ENCODE peak calls at places on chromosomes 11 and 22, in nine cellular contexts. One of them, this sample, is unnamed.

GRCh38 chr11:66047541-66048365 is 1.2 kb downstream of the GAL3ST3 start:
- DNase-seq in cardiac muscle cell: no peak
- DNase-seq in Peyer's patch: no peak
- DNase-seq in hypothalamus: no peak
- DNase-seq in CD8-positive, alpha-beta memory T cell: no peak
- DNase-seq in IMR-90: no peak
- DNase-seq in stimulated activated naive CD4-positive, alpha-beta T cell: no peak
- DNase-seq in astrocyte of the spinal cord: no peak
- DNase-seq in iPS DF 19.7: no peak
- DNase-seq in this sample: no peak

GRCh38 chr11:87290304-87290922 is 252.7 kb downstream of the TMEM135 start:
- DNase-seq in cardiac muscle cell: peak
- DNase-seq in CD8-positive, alpha-beta memory T cell: peak
- DNase-seq in hypothalamus: peak
- DNase-seq in astrocyte of the spinal cord: peak
- DNase-seq in iPS DF 19.7: peak
- DNase-seq in IMR-90: peak
- DNase-seq in stimulated activated naive CD4-positive, alpha-beta T cell: no peak
- DNase-seq in Peyer's patch: no peak
- DNase-seq in this sample: peak

GRCh38 chr11:61880050-61880449 is 11.3 kb downstream of the FADS3 start:
- DNase-seq in iPS DF 19.7: no peak
- DNase-seq in astrocyte of the spinal cord: no peak
- DNase-seq in IMR-90: no peak
- DNase-seq in CD8-positive, alpha-beta memory T cell: no peak
- DNase-seq in hypothalamus: no peak
- DNase-seq in Peyer's patch: peak
- DNase-seq in cardiac muscle cell: no peak
- DNase-seq in stimulated activated naive CD4-positive, alpha-beta T cell: no peak
- DNase-seq in this sample: no peak

GRCh38 chr11:121024989-121025388 is 1.1 kb downstream of the TBCEL start:
- DNase-seq in Peyer's patch: no peak
- DNase-seq in CD8-positive, alpha-beta memory T cell: peak
- DNase-seq in astrocyte of the spinal cord: no peak
- DNase-seq in iPS DF 19.7: no peak
- DNase-seq in cardiac muscle cell: no peak
- DNase-seq in hypothalamus: no peak
- DNase-seq in IMR-90: peak
- DNase-seq in stimulated activated naive CD4-positive, alpha-beta T cell: no peak
- DNase-seq in this sample: no peak

GRCh38 chr22:29748248-29748893 is 18.4 kb downstream of the ZMAT5 start:
- DNase-seq in IMR-90: no peak
- DNase-seq in cardiac muscle cell: no peak
- DNase-seq in hypothalamus: no peak
- DNase-seq in Peyer's patch: peak
- DNase-seq in CD8-positive, alpha-beta memory T cell: no peak
- DNase-seq in stimulated activated naive CD4-positive, alpha-beta T cell: no peak
- DNase-seq in iPS DF 19.7: no peak
- DNase-seq in astrocyte of the spinal cord: no peak
- DNase-seq in this sample: no peak

GRCh38 chr11:131687291-131688055 is 317.1 kb downstream of the NTM start:
- DNase-seq in hypothalamus: no peak
- DNase-seq in Peyer's patch: no peak
- DNase-seq in astrocyte of the spinal cord: no peak
- DNase-seq in CD8-positive, alpha-beta memory T cell: no peak
- DNase-seq in stimulated activated naive CD4-positive, alpha-beta T cell: no peak
- DNase-seq in IMR-90: no peak
- DNase-seq in cardiac muscle cell: no peak
- DNase-seq in iPS DF 19.7: no peak
- DNase-seq in this sample: no peak

GRCh38 chr11:72300268-72300667 is 56.3 kb upstream of the PHOX2A start:
- DNase-seq in iPS DF 19.7: no peak
- DNase-seq in IMR-90: no peak
- DNase-seq in stimulated activated naive CD4-positive, alpha-beta T cell: no peak
- DNase-seq in cardiac muscle cell: no peak
- DNase-seq in CD8-positive, alpha-beta memory T cell: no peak
- DNase-seq in astrocyte of the spinal cord: no peak
- DNase-seq in hypothalamus: no peak
- DNase-seq in Peyer's patch: no peak
- DNase-seq in this sample: no peak

GRCh38 chr22:30408388-30409101 is 11.7 kb downstream of the SEC14L2 start:
- DNase-seq in cardiac muscle cell: no peak
- DNase-seq in iPS DF 19.7: no peak
- DNase-seq in CD8-positive, alpha-beta memory T cell: no peak
- DNase-seq in stimulated activated naive CD4-positive, alpha-beta T cell: no peak
- DNase-seq in IMR-90: peak
- DNase-seq in astrocyte of the spinal cord: peak
- DNase-seq in hypothalamus: no peak
- DNase-seq in Peyer's patch: no peak
- DNase-seq in this sample: peak

GRCh38 chr22:31952459-31952858 is 8.1 kb downstream of the YWHAH start:
- DNase-seq in hypothalamus: no peak
- DNase-seq in astrocyte of the spinal cord: peak
- DNase-seq in CD8-positive, alpha-beta memory T cell: no peak
- DNase-seq in IMR-90: peak
- DNase-seq in stimulated activated naive CD4-positive, alpha-beta T cell: no peak
- DNase-seq in cardiac muscle cell: peak
- DNase-seq in iPS DF 19.7: no peak
- DNase-seq in Peyer's patch: no peak
- DNase-seq in this sample: peak

GRCh38 chr11:78767409-78767932 is 192.8 kb upstream of the NARS2 start:
- DNase-seq in iPS DF 19.7: no peak
- DNase-seq in Peyer's patch: no peak
- DNase-seq in astrocyte of the spinal cord: no peak
- DNase-seq in cardiac muscle cell: no peak
- DNase-seq in hypothalamus: no peak
- DNase-seq in stimulated activated naive CD4-positive, alpha-beta T cell: no peak
- DNase-seq in IMR-90: peak
- DNase-seq in CD8-positive, alpha-beta memory T cell: no peak
- DNase-seq in this sample: no peak

GRCh38 chr22:29886601-29887000 is 3.6 kb downstream of the MTMR3 start:
- DNase-seq in stimulated activated naive CD4-positive, alpha-beta T cell: no peak
- DNase-seq in IMR-90: no peak
- DNase-seq in CD8-positive, alpha-beta memory T cell: no peak
- DNase-seq in iPS DF 19.7: no peak
- DNase-seq in astrocyte of the spinal cord: no peak
- DNase-seq in hypothalamus: no peak
- DNase-seq in Peyer's patch: no peak
- DNase-seq in cardiac muscle cell: peak
- DNase-seq in this sample: no peak

GRCh38 chr11:17161515-17161914 is 46.3 kb downstream of the PIK3C2A start:
- DNase-seq in CD8-positive, alpha-beta memory T cell: no peak
- DNase-seq in IMR-90: no peak
- DNase-seq in Peyer's patch: no peak
- DNase-seq in iPS DF 19.7: no peak
- DNase-seq in cardiac muscle cell: no peak
- DNase-seq in astrocyte of the spinal cord: no peak
- DNase-seq in hypothalamus: no peak
- DNase-seq in stimulated activated naive CD4-positive, alpha-beta T cell: no peak
- DNase-seq in this sample: no peak

GRCh38 chr11:57406337-57406904 is 16.0 kb upstream of the PRG2 start:
- DNase-seq in IMR-90: peak
- DNase-seq in Peyer's patch: no peak
- DNase-seq in cardiac muscle cell: no peak
- DNase-seq in CD8-positive, alpha-beta memory T cell: no peak
- DNase-seq in hypothalamus: no peak
- DNase-seq in astrocyte of the spinal cord: peak
- DNase-seq in stimulated activated naive CD4-positive, alpha-beta T cell: no peak
- DNase-seq in iPS DF 19.7: no peak
- DNase-seq in this sample: no peak

GRCh38 chr22:49307870-49308269 is 519.8 kb downstream of the BRD1 start:
- DNase-seq in CD8-positive, alpha-beta memory T cell: no peak
- DNase-seq in iPS DF 19.7: no peak
- DNase-seq in IMR-90: no peak
- DNase-seq in hypothalamus: no peak
- DNase-seq in stimulated activated naive CD4-positive, alpha-beta T cell: no peak
- DNase-seq in Peyer's patch: peak
- DNase-seq in cardiac muscle cell: no peak
- DNase-seq in astrocyte of the spinal cord: no peak
- DNase-seq in this sample: no peak

GRCh38 chr22:19524170-19525115 is at the start of gene CLDN5:
- DNase-seq in astrocyte of the spinal cord: peak
- DNase-seq in cardiac muscle cell: peak
- DNase-seq in iPS DF 19.7: no peak
- DNase-seq in Peyer's patch: peak
- DNase-seq in stimulated activated naive CD4-positive, alpha-beta T cell: no peak
- DNase-seq in CD8-positive, alpha-beta memory T cell: no peak
- DNase-seq in hypothalamus: no peak
- DNase-seq in IMR-90: no peak
- DNase-seq in this sample: no peak

GRCh38 chr11:119696378-119697157 is 32.4 kb downstream of the NECTIN1 start:
- DNase-seq in Peyer's patch: peak
- DNase-seq in IMR-90: no peak
- DNase-seq in stimulated activated naive CD4-positive, alpha-beta T cell: no peak
- DNase-seq in iPS DF 19.7: no peak
- DNase-seq in hypothalamus: no peak
- DNase-seq in astrocyte of the spinal cord: no peak
- DNase-seq in CD8-positive, alpha-beta memory T cell: no peak
- DNase-seq in cardiac muscle cell: no peak
- DNase-seq in this sample: no peak

GRCh38 chr22:27476729-27477128 is 324.8 kb downstream of the MN1 start:
- DNase-seq in IMR-90: peak
- DNase-seq in astrocyte of the spinal cord: peak
- DNase-seq in CD8-positive, alpha-beta memory T cell: no peak
- DNase-seq in Peyer's patch: no peak
- DNase-seq in cardiac muscle cell: no peak
- DNase-seq in iPS DF 19.7: no peak
- DNase-seq in hypothalamus: no peak
- DNase-seq in stimulated activated naive CD4-positive, alpha-beta T cell: no peak
- DNase-seq in this sample: peak

GRCh38 chr22:47836957-47837356 is 1074.5 kb downstream of the TBC1D22A start:
- DNase-seq in cardiac muscle cell: peak
- DNase-seq in hypothalamus: no peak
- DNase-seq in CD8-positive, alpha-beta memory T cell: no peak
- DNase-seq in Peyer's patch: no peak
- DNase-seq in astrocyte of the spinal cord: no peak
- DNase-seq in stimulated activated naive CD4-positive, alpha-beta T cell: no peak
- DNase-seq in iPS DF 19.7: no peak
- DNase-seq in IMR-90: no peak
- DNase-seq in this sample: no peak

GRCh38 chr11:128767518-128767917 is 73.6 kb downstream of the FLI1 start:
- DNase-seq in stimulated activated naive CD4-positive, alpha-beta T cell: no peak
- DNase-seq in Peyer's patch: no peak
- DNase-seq in hypothalamus: no peak
- DNase-seq in CD8-positive, alpha-beta memory T cell: no peak
- DNase-seq in astrocyte of the spinal cord: peak
- DNase-seq in cardiac muscle cell: no peak
- DNase-seq in iPS DF 19.7: no peak
- DNase-seq in IMR-90: peak
- DNase-seq in this sample: peak

GRCh38 chr22:37299969-37300509 is 17.7 kb downstream of the CYTH4 start:
- DNase-seq in astrocyte of the spinal cord: no peak
- DNase-seq in hypothalamus: no peak
- DNase-seq in Peyer's patch: no peak
- DNase-seq in cardiac muscle cell: no peak
- DNase-seq in stimulated activated naive CD4-positive, alpha-beta T cell: no peak
- DNase-seq in IMR-90: no peak
- DNase-seq in CD8-positive, alpha-beta memory T cell: no peak
- DNase-seq in iPS DF 19.7: no peak
- DNase-seq in this sample: no peak

GRCh38 chr22:24474221-24474620 is 20.9 kb upstream of the UPB1 start:
- DNase-seq in iPS DF 19.7: no peak
- DNase-seq in IMR-90: peak
- DNase-seq in CD8-positive, alpha-beta memory T cell: no peak
- DNase-seq in Peyer's patch: no peak
- DNase-seq in astrocyte of the spinal cord: peak
- DNase-seq in hypothalamus: no peak
- DNase-seq in stimulated activated naive CD4-positive, alpha-beta T cell: no peak
- DNase-seq in cardiac muscle cell: peak
- DNase-seq in this sample: peak

GRCh38 chr11:124405611-124406010 is 6.8 kb upstream of the OR8B3 start:
- DNase-seq in astrocyte of the spinal cord: peak
- DNase-seq in CD8-positive, alpha-beta memory T cell: no peak
- DNase-seq in Peyer's patch: no peak
- DNase-seq in IMR-90: peak
- DNase-seq in cardiac muscle cell: no peak
- DNase-seq in hypothalamus: no peak
- DNase-seq in stimulated activated naive CD4-positive, alpha-beta T cell: no peak
- DNase-seq in iPS DF 19.7: no peak
- DNase-seq in this sample: no peak

GRCh38 chr11:72969894-72970335 is 155.7 kb downstream of the ATG16L2 start:
- DNase-seq in hypothalamus: no peak
- DNase-seq in stimulated activated naive CD4-positive, alpha-beta T cell: no peak
- DNase-seq in iPS DF 19.7: no peak
- DNase-seq in CD8-positive, alpha-beta memory T cell: no peak
- DNase-seq in astrocyte of the spinal cord: peak
- DNase-seq in IMR-90: peak
- DNase-seq in Peyer's patch: no peak
- DNase-seq in cardiac muscle cell: peak
- DNase-seq in this sample: peak

GRCh38 chr22:22882033-22882717 is 5.4 kb upstream of the IGLL5 start:
- DNase-seq in iPS DF 19.7: no peak
- DNase-seq in Peyer's patch: no peak
- DNase-seq in astrocyte of the spinal cord: no peak
- DNase-seq in stimulated activated naive CD4-positive, alpha-beta T cell: no peak
- DNase-seq in CD8-positive, alpha-beta memory T cell: no peak
- DNase-seq in IMR-90: no peak
- DNase-seq in cardiac muscle cell: no peak
- DNase-seq in hypothalamus: no peak
- DNase-seq in this sample: no peak

GRCh38 chr11:35076201-35077100 is 62.5 kb upstream of the CD44 start:
- DNase-seq in CD8-positive, alpha-beta memory T cell: no peak
- DNase-seq in hypothalamus: no peak
- DNase-seq in iPS DF 19.7: no peak
- DNase-seq in cardiac muscle cell: no peak
- DNase-seq in astrocyte of the spinal cord: no peak
- DNase-seq in IMR-90: no peak
- DNase-seq in stimulated activated naive CD4-positive, alpha-beta T cell: no peak
- DNase-seq in Peyer's patch: no peak
- DNase-seq in this sample: no peak

GRCh38 chr11:23974046-23974445 is 522.8 kb upstream of the LUZP2 start:
- DNase-seq in astrocyte of the spinal cord: no peak
- DNase-seq in stimulated activated naive CD4-positive, alpha-beta T cell: no peak
- DNase-seq in iPS DF 19.7: no peak
- DNase-seq in Peyer's patch: no peak
- DNase-seq in cardiac muscle cell: no peak
- DNase-seq in IMR-90: no peak
- DNase-seq in CD8-positive, alpha-beta memory T cell: no peak
- DNase-seq in hypothalamus: no peak
- DNase-seq in this sample: no peak

GRCh38 chr11:114162719-114163123 is 103.2 kb downstream of the ZBTB16 start:
- DNase-seq in astrocyte of the spinal cord: peak
- DNase-seq in hypothalamus: peak
- DNase-seq in CD8-positive, alpha-beta memory T cell: no peak
- DNase-seq in stimulated activated naive CD4-positive, alpha-beta T cell: no peak
- DNase-seq in iPS DF 19.7: no peak
- DNase-seq in IMR-90: peak
- DNase-seq in cardiac muscle cell: peak
- DNase-seq in Peyer's patch: peak
- DNase-seq in this sample: peak

GRCh38 chr11:130209128-130209932 is 49.7 kb downstream of the ST14 start:
- DNase-seq in IMR-90: no peak
- DNase-seq in hypothalamus: no peak
- DNase-seq in Peyer's patch: peak
- DNase-seq in iPS DF 19.7: no peak
- DNase-seq in cardiac muscle cell: no peak
- DNase-seq in CD8-positive, alpha-beta memory T cell: no peak
- DNase-seq in astrocyte of the spinal cord: no peak
- DNase-seq in stimulated activated naive CD4-positive, alpha-beta T cell: no peak
- DNase-seq in this sample: no peak

GRCh38 chr11:132072044-132072879 is 701.8 kb downstream of the NTM start:
- DNase-seq in astrocyte of the spinal cord: peak
- DNase-seq in hypothalamus: no peak
- DNase-seq in iPS DF 19.7: no peak
- DNase-seq in IMR-90: peak
- DNase-seq in Peyer's patch: no peak
- DNase-seq in stimulated activated naive CD4-positive, alpha-beta T cell: no peak
- DNase-seq in cardiac muscle cell: peak
- DNase-seq in CD8-positive, alpha-beta memory T cell: no peak
- DNase-seq in this sample: peak

GRCh38 chr11:31757245-31757835 is 53.8 kb downstream of the PAX6 start:
- DNase-seq in IMR-90: no peak
- DNase-seq in hypothalamus: no peak
- DNase-seq in cardiac muscle cell: peak
- DNase-seq in stimulated activated naive CD4-positive, alpha-beta T cell: no peak
- DNase-seq in iPS DF 19.7: no peak
- DNase-seq in astrocyte of the spinal cord: no peak
- DNase-seq in CD8-positive, alpha-beta memory T cell: no peak
- DNase-seq in Peyer's patch: no peak
- DNase-seq in this sample: no peak

GRCh38 chr11:123103326-123103980 is 41.5 kb upstream of the HSPA8 start:
- DNase-seq in stimulated activated naive CD4-positive, alpha-beta T cell: peak
- DNase-seq in Peyer's patch: peak
- DNase-seq in iPS DF 19.7: no peak
- DNase-seq in hypothalamus: peak
- DNase-seq in astrocyte of the spinal cord: peak
- DNase-seq in IMR-90: peak
- DNase-seq in cardiac muscle cell: peak
- DNase-seq in CD8-positive, alpha-beta memory T cell: peak
- DNase-seq in this sample: peak

This sample was measured in brain microvascular endothelial cell.